ENCODE peak calls at places on chromosomes 12 and 14, in four cellular contexts. One of them, this sample, is unnamed.

GRCh38 chr12:57416039-57416996 is 14.5 kb downstream of the R3HDM2 start:
- DNase-seq in NCI-H2081: no peak
- DNase-seq in transverse colon: no peak
- DNase-seq in hippocampal formation: no peak
- DNase-seq in this sample: no peak

GRCh38 chr12:131621701-131622421 is 89.0 kb upstream of the SFSWAP start:
- DNase-seq in NCI-H2081: no peak
- DNase-seq in transverse colon: no peak
- DNase-seq in hippocampal formation: peak; percentile 90
- DNase-seq in this sample: no peak

GRCh38 chr14:45089813-45090212 is 5.9 kb downstream of the PRPF39 start:
- DNase-seq in NCI-H2081: no peak
- DNase-seq in transverse colon: no peak
- DNase-seq in hippocampal formation: no peak
- DNase-seq in this sample: no peak

GRCh38 chr12:95169368-95169767 is 47.9 kb downstream of the FGD6 start:
- DNase-seq in NCI-H2081: no peak
- DNase-seq in transverse colon: peak; percentile 61
- DNase-seq in hippocampal formation: no peak
- DNase-seq in this sample: no peak

GRCh38 chr12:104303538-104304151 is at the start of gene EID3:
- DNase-seq in NCI-H2081: no peak
- DNase-seq in transverse colon: peak; percentile 88
- DNase-seq in hippocampal formation: peak; percentile 74
- DNase-seq in this sample: peak; percentile 21

GRCh38 chr12:114018669-114019068 is 52.5 kb upstream of the RBM19 start:
- DNase-seq in NCI-H2081: no peak
- DNase-seq in transverse colon: no peak
- DNase-seq in hippocampal formation: no peak
- DNase-seq in this sample: no peak

GRCh38 chr14:50363734-50364113 is 33.0 kb downstream of the CDKL1 start:
- DNase-seq in NCI-H2081: no peak
- DNase-seq in transverse colon: peak; percentile 48
- DNase-seq in hippocampal formation: no peak
- DNase-seq in this sample: no peak

GRCh38 chr12:92277795-92278194 is 132.1 kb upstream of the BTG1 start:
- DNase-seq in NCI-H2081: no peak
- DNase-seq in transverse colon: no peak
- DNase-seq in hippocampal formation: no peak
- DNase-seq in this sample: no peak

GRCh38 chr14:74784634-74785033 is 21.5 kb downstream of the YLPM1 start:
- DNase-seq in NCI-H2081: no peak
- DNase-seq in transverse colon: no peak
- DNase-seq in hippocampal formation: no peak
- DNase-seq in this sample: no peak

GRCh38 chr14:75559451-75560187 is 18.8 kb upstream of the FLVCR2 start:
- DNase-seq in NCI-H2081: no peak
- DNase-seq in transverse colon: no peak
- DNase-seq in hippocampal formation: no peak
- DNase-seq in this sample: no peak

GRCh38 chr14:75452900-75453816 is 25.3 kb downstream of the JDP2 start:
- DNase-seq in NCI-H2081: no peak
- DNase-seq in transverse colon: peak; percentile 50
- DNase-seq in hippocampal formation: no peak
- DNase-seq in this sample: no peak

GRCh38 chr14:66507181-66507721 is 696 bp upstream of the GPHN start:
- DNase-seq in NCI-H2081: peak; percentile 85
- DNase-seq in transverse colon: no peak
- DNase-seq in hippocampal formation: peak; percentile 29
- DNase-seq in this sample: no peak

GRCh38 chr14:91098591-91098990 is 15.3 kb upstream of the DGLUCY start:
- DNase-seq in NCI-H2081: no peak
- DNase-seq in transverse colon: no peak
- DNase-seq in hippocampal formation: no peak
- DNase-seq in this sample: no peak

GRCh38 chr12:39606712-39607423 is 12.7 kb downstream of the ABCD2 start:
- DNase-seq in NCI-H2081: no peak
- DNase-seq in transverse colon: no peak
- DNase-seq in hippocampal formation: no peak
- DNase-seq in this sample: no peak

GRCh38 chr14:100827751-100828447 is 2.0 kb downstream of the MEG3 start:
- DNase-seq in NCI-H2081: peak; percentile 43
- DNase-seq in transverse colon: no peak
- DNase-seq in hippocampal formation: no peak
- DNase-seq in this sample: no peak

GRCh38 chr14:64727551-64728071 is 23.4 kb downstream of the PLEKHG3 start:
- DNase-seq in NCI-H2081: no peak
- DNase-seq in transverse colon: no peak
- DNase-seq in hippocampal formation: no peak
- DNase-seq in this sample: no peak

GRCh38 chr12:65640489-65640901 is 183.8 kb upstream of the HMGA2 start:
- DNase-seq in NCI-H2081: no peak
- DNase-seq in transverse colon: no peak
- DNase-seq in hippocampal formation: no peak
- DNase-seq in this sample: no peak

GRCh38 chr14:28773917-28774691 is 7.5 kb downstream of the FOXG1 start:
- DNase-seq in NCI-H2081: peak; percentile 73
- DNase-seq in transverse colon: no peak
- DNase-seq in hippocampal formation: peak; percentile 79
- DNase-seq in this sample: no peak

GRCh38 chr14:31084385-31084784 is 58.2 kb upstream of the STRN3 start:
- DNase-seq in NCI-H2081: no peak
- DNase-seq in transverse colon: no peak
- DNase-seq in hippocampal formation: no peak
- DNase-seq in this sample: no peak

GRCh38 chr12:20701106-20701505 is 6.0 kb downstream of the SLCO1C1 start:
- DNase-seq in NCI-H2081: peak; percentile 15
- DNase-seq in transverse colon: no peak
- DNase-seq in hippocampal formation: no peak
- DNase-seq in this sample: no peak

GRCh38 chr14:105197274-105197673 is 16.2 kb upstream of the NUDT14 start:
- DNase-seq in NCI-H2081: no peak
- DNase-seq in transverse colon: no peak
- DNase-seq in hippocampal formation: no peak
- DNase-seq in this sample: no peak

GRCh38 chr14:64639340-64639821 is 64.8 kb upstream of the PLEKHG3 start:
- DNase-seq in NCI-H2081: no peak
- DNase-seq in transverse colon: no peak
- DNase-seq in hippocampal formation: no peak
- DNase-seq in this sample: no peak

GRCh38 chr14:95445676-95446075 is 70.8 kb downstream of the SYNE3 start:
- DNase-seq in NCI-H2081: peak; percentile 93
- DNase-seq in transverse colon: no peak
- DNase-seq in hippocampal formation: no peak
- DNase-seq in this sample: no peak

GRCh38 chr12:108649668-108650067 is 16.0 kb upstream of the SELPLG start:
- DNase-seq in NCI-H2081: no peak
- DNase-seq in transverse colon: no peak
- DNase-seq in hippocampal formation: no peak
- DNase-seq in this sample: no peak

GRCh38 chr12:1877169-1877878 is 41.1 kb downstream of the CACNA2D4 start:
- DNase-seq in NCI-H2081: no peak
- DNase-seq in transverse colon: no peak
- DNase-seq in hippocampal formation: no peak
- DNase-seq in this sample: no peak

GRCh38 chr14:51604078-51604477 is 47.6 kb upstream of the FRMD6 start:
- DNase-seq in NCI-H2081: no peak
- DNase-seq in transverse colon: no peak
- DNase-seq in hippocampal formation: no peak
- DNase-seq in this sample: no peak

GRCh38 chr14:51121096-51121495 is 26.2 kb upstream of the TRIM9 start:
- DNase-seq in NCI-H2081: no peak
- DNase-seq in transverse colon: no peak
- DNase-seq in hippocampal formation: no peak
- DNase-seq in this sample: no peak

GRCh38 chr14:61520546-61520945 is 174.8 kb upstream of the HIF1A start:
- DNase-seq in NCI-H2081: no peak
- DNase-seq in transverse colon: no peak
- DNase-seq in hippocampal formation: no peak
- DNase-seq in this sample: no peak

GRCh38 chr12:110543252-110543959 is 39.7 kb downstream of the PPTC7 start:
- DNase-seq in NCI-H2081: peak; percentile 9
- DNase-seq in transverse colon: peak; percentile 90
- DNase-seq in hippocampal formation: peak; percentile 13
- DNase-seq in this sample: no peak